ENCODE peak calls at places on chromosomes 7 and 10, in five cellular contexts. H, K, F, O and R are unnamed samples.

GRCh38 chr7:1040790-1041189 is 3.6 kb upstream of the GPR146 start:
- DNase-seq in H (no peak), K (no peak), F (peak), O (no peak), R (peak)

GRCh38 chr10:85235258-85235657 is 906.9 kb downstream of the CCSER2 start:
- DNase-seq in K (no peak), F (no peak), O (no peak), H (no peak), R (peak)

GRCh38 chr7:17298840-17299476 is 506 bp downstream of the AHR start:
- DNase-seq in H (peak), O (peak), F (peak), K (no peak), R (peak)

GRCh38 chr10:111648046-111648445 is 535.5 kb downstream of the GPAM start:
- DNase-seq in H (no peak), O (no peak), K (no peak), F (peak), R (no peak)

GRCh38 chr7:22387583-22387982 is 30.6 kb upstream of the RAPGEF5 start:
- DNase-seq in H (no peak), K (no peak), F (peak), O (no peak), R (no peak)

GRCh38 chr7:111362660-111363059 is 199.6 kb downstream of the IMMP2L start:
- DNase-seq in F (no peak), O (no peak), K (no peak), H (no peak), R (peak)

GRCh38 chr7:68420342-68420750 is 1177.9 kb upstream of the AUTS2 start:
- DNase-seq in O (no peak), K (no peak), F (peak), H (no peak), R (no peak)

GRCh38 chr10:124724279-124725027 is 19.7 kb downstream of the FAM53B start:
- DNase-seq in K (no peak), H (no peak), F (peak), O (no peak), R (peak)

GRCh38 chr7:139254728-139255127 is 23.7 kb downstream of the UBN2 start:
- DNase-seq in F (no peak), O (no peak), H (no peak), K (no peak), R (no peak)

GRCh38 chr10:3853547-3853989 is 68.6 kb upstream of the KLF6 start:
- DNase-seq in H (no peak), O (no peak), F (no peak), K (no peak), R (peak)

GRCh38 chr10:1056326-1057105 is at the start of gene WDR37:
- DNase-seq in K (peak), O (peak), H (peak), F (peak), R (peak)

GRCh38 chr7:134724606-134725005 is 54.8 kb upstream of the CALD1 start:
- DNase-seq in K (no peak), H (no peak), O (no peak), F (no peak), R (no peak)

GRCh38 chr7:69906309-69906995 is 308.2 kb downstream of the AUTS2 start:
- DNase-seq in O (no peak), F (peak), H (no peak), K (peak), R (peak)

GRCh38 chr7:22375359-22376048 is 18.6 kb upstream of the RAPGEF5 start:
- DNase-seq in H (no peak), O (no peak), F (no peak), K (no peak), R (peak)

GRCh38 chr10:78700413-78700812 is 368.4 kb upstream of the ZMIZ1 start:
- DNase-seq in H (no peak), O (no peak), K (no peak), F (peak), R (peak)

GRCh38 chr10:99775850-99776249 is 6.6 kb upstream of the ABCC2 start:
- DNase-seq in H (no peak), O (no peak), K (no peak), F (peak), R (no peak)

GRCh38 chr7:28112883-28113540 is 67.6 kb downstream of the JAZF1 start:
- DNase-seq in H (peak), K (no peak), O (no peak), F (no peak), R (no peak)

GRCh38 chr7:101233907-101234547 is 3.6 kb downstream of the CLDN15 start:
- DNase-seq in K (no peak), O (no peak), H (no peak), F (no peak), R (no peak)

GRCh38 chr7:19119901-19120486 is 2.6 kb upstream of the TWIST1 start:
- DNase-seq in O (no peak), K (no peak), H (no peak), F (no peak), R (no peak)

GRCh38 chr10:125151824-125152634 is 8.3 kb downstream of the CTBP2 start:
- DNase-seq in O (no peak), F (no peak), H (no peak), K (no peak), R (peak)

GRCh38 chr10:71838264-71839211 is 12.5 kb downstream of the PSAP start:
- DNase-seq in O (no peak), H (no peak), K (no peak), F (no peak), R (peak)

GRCh38 chr7:77313086-77313485 is 103.1 kb downstream of the GSAP start:
- DNase-seq in H (no peak), O (no peak), F (no peak), K (no peak), R (no peak)

GRCh38 chr10:1063232-1063862 is 7.2 kb downstream of the WDR37 start:
- DNase-seq in O (no peak), K (no peak), F (no peak), H (no peak), R (no peak)

GRCh38 chr7:130141161-130141857 is 63.9 kb downstream of the TMEM209 start:
- DNase-seq in O (peak), K (no peak), F (peak), H (peak), R (no peak)

GRCh38 chr10:112361951-112362770 is 11.8 kb upstream of the ACSL5 start:
- DNase-seq in O (no peak), F (peak), K (no peak), H (peak), R (no peak)

GRCh38 chr7:30950197-30950596 is 13.6 kb upstream of the GHRHR start:
- DNase-seq in O (no peak), F (no peak), K (no peak), H (no peak), R (no peak)

GRCh38 chr7:130409067-130409721 is 28.9 kb downstream of the CPA1 start:
- DNase-seq in O (no peak), F (no peak), H (no peak), K (no peak), R (peak)

GRCh38 chr7:17403996-17404395 is 105.5 kb downstream of the AHR start:
- DNase-seq in F (no peak), O (no peak), K (no peak), H (no peak), R (no peak)

GRCh38 chr10:118927317-118927716 is 102.2 kb upstream of the NANOS1 start:
- DNase-seq in O (no peak), K (no peak), H (no peak), F (no peak), R (no peak)

GRCh38 chr10:90837486-90837885 is 20.4 kb downstream of the HTR7 start:
- DNase-seq in K (no peak), H (no peak), O (no peak), F (no peak), R (no peak)

GRCh38 chr7:41916450-41916927 is 213.6 kb upstream of the INHBA start:
- DNase-seq in K (no peak), F (no peak), O (no peak), H (no peak), R (no peak)

GRCh38 chr7:2645274-2645868 is 13.6 kb downstream of the TTYH3 start:
- DNase-seq in O (no peak), H (no peak), K (peak), F (no peak), R (no peak)

GRCh38 chr10:78416031-78416800 is 382.6 kb downstream of the RPS24 start:
- DNase-seq in K (no peak), O (no peak), F (no peak), H (no peak), R (no peak)

GRCh38 chr10:64430690-64431323 is 909.6 kb downstream of the REEP3 start:
- DNase-seq in K (no peak), H (no peak), O (no peak), F (peak), R (no peak)